ENCODE peak calls at places on chromosomes 16 and 17, in four cellular contexts. B is IMR-90, A is H1, Z is H9. C is an unnamed sample. For H3K79me1, the result is how much of the 10 kb centered on the place peaks cover.

GRCh38 chr17:58575511-58575910 is 61.1 kb upstream of the MTMR4 start:
- DNase-seq in A (no peak), B (peak), Z (no peak), C (no peak)

GRCh38 chr17:40437095-40437732 is 6.0 kb upstream of the IGFBP4 start:
- DNase-seq in A (no peak), B (peak), Z (no peak), C (no peak)

GRCh38 chr16:3999479-3999868 is 116.8 kb downstream of the ADCY9 start:
- DNase-seq in Z (no peak), A (no peak), B (peak), C (peak)

GRCh38 chr17:67557921-67558320 is 159.8 kb upstream of the NOL11 start:
- DNase-seq in A (no peak), Z (no peak), B (peak), C (no peak)

GRCh38 chr17:2412561-2413021 is 11.7 kb upstream of the MNT start:
- DNase-seq in A (no peak), Z (peak), B (no peak), C (peak)

GRCh38 chr16:66477028-66477515 is 50.0 kb downstream of the BEAN1 start:
- DNase-seq in A (no peak), Z (no peak), B (no peak), C (peak)

GRCh38 chr17:77151236-77151635 is 10.5 kb downstream of the SEC14L1 start:
- DNase-seq in A (no peak), Z (no peak), B (no peak), C (no peak)

GRCh38 chr17:70168979-70169706 is at the start of gene KCNJ2:
- DNase-seq in B (peak), A (peak), Z (peak), C (peak)

GRCh38 chr16:85416267-85417109 is 196.6 kb upstream of the GSE1 start:
- DNase-seq in Z (peak), A (no peak), B (peak), C (peak)

GRCh38 chr16:2159052-2159838 is 3.7 kb downstream of the TRAF7 start:
- DNase-seq in Z (no peak), A (no peak), B (peak), C (peak)

GRCh38 chr17:75689441-75689873 is 22.3 kb downstream of the SAP30BP start:
- DNase-seq in B (no peak), Z (no peak), A (no peak), C (peak)

GRCh38 chr16:28904363-28904762 is 20.7 kb downstream of the RABEP2 start:
- DNase-seq in B (no peak), A (no peak), Z (no peak), C (no peak)
- H3K18ac ChIP-seq in B (no peak), A (no peak), Z (no peak), C (no peak)

DNA sequence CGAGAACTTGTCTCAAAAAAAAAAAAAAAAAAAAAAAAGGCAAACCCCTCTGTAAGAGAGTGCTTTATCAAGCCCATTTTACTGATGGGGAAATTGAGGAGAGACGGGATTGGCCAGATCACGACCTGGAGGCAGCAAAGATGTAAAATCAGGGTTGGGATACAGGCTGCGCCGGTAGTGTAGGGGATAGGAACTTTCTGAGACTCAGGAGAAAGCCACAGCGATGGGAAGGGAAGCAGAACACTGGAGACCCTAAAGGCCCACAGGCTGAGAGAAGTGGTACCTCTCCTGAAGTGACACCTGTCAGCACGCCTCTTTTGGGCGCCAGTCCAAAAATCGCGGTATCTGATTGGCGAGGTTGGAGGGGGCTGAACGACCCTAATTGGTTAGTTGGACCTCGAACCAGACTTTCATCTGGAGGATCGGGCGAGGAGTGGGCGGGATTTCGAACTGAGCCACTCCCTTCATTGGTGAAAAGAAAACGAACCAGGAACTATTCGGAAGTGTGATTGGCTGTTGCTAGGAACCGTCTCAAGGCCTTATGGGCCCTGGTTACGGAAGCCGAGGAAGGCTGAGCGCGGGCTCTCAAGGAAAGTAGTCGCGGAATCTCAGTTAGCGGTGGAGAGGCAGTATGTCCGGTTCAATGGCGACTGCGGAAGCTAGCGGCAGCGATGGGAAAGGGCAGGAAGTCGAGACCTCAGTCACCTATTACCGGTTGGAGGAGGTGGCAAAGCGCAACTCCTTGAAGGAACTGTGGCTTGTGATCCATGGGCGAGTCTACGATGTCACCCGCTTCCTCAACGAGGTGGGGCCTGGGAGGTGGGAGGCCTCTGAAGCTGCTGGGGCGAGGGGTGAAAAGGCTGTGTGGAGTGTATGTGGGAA is at the start of gene CYB5B:
- DNase-seq in A (peak), B (peak), Z (peak), C (peak)
- H3K79me1 ChIP-seq in A (under half), B (under half), Z (under half), C (under half)

GRCh38 chr17:81339502-81340296 is 44.6 kb upstream of the SLC38A10 start:
- DNase-seq in A (no peak), Z (peak), B (no peak), C (peak)

GRCh38 chr17:81341347-81342061 is 46.4 kb upstream of the SLC38A10 start:
- DNase-seq in B (no peak), Z (peak), A (no peak), C (no peak)

GRCh38 chr17:81342062-81342699 is 47.1 kb upstream of the SLC38A10 start:
- DNase-seq in Z (no peak), B (no peak), A (no peak), C (no peak)

GRCh38 chr17:81339180-81339501 is 44.0 kb upstream of the SLC38A10 start:
- DNase-seq in B (no peak), A (no peak), Z (no peak), C (peak)

DNA sequence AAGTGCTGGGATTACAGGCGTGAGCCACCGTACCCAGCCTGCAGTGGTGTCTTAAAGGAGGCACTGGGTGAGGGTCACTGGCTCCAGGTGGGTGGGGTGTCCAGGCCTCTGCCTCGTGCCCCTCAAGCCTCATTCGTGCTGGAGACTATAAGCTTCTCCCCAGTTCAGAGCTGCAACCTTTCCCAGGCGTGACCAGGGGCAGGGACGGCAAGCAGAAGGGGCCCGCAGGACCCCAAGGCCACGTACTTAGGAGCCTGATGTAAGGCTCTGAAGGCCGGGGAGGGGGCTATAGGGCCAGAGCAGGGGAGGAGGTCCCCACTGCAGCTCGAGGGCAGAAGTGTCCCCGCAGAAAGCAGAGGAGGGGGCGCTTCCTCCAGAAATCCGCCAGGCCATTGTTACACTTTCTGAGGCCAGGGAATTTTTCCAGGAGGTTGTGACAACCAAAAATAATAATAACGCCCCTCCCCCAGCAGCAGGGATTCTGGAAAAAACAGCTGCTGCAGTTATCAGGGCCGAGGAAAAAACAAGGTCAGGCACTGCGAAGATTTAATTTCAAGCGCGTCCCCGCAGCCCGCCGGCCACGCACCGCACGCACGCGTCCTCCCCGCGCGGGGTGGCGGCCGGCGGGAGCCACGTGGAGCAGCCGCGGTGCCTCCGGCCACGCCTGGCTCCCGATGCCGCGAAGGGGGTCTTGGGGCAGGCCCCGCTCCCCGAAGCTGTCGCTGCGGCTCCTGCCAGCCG is 45.7 kb upstream of the SLC38A10 start:
- DNase-seq in Z (peak), A (no peak), B (no peak), C (no peak)
- H3K18ac ChIP-seq in Z (no peak), A (peak), B (no peak), C (peak)

GRCh38 chr16:57516773-57517172 is 19.6 kb downstream of the CCDC102A start:
- DNase-seq in B (no peak), Z (no peak), A (no peak), C (no peak)
- H3K79me1 ChIP-seq in B (under half), Z (under half), A (under half), C (under half)

GRCh38 chr16:88524274-88524972 is 45.8 kb upstream of the ZC3H18 start:
- DNase-seq in Z (no peak), A (no peak), B (no peak), C (no peak)
- H3K18ac ChIP-seq in Z (no peak), A (no peak), B (no peak), C (no peak)

GRCh38 chr17:50533720-50534148 is 1.2 kb downstream of the EPN3 start:
- DNase-seq in A (no peak), B (peak), Z (no peak), C (no peak)

GRCh38 chr17:50536683-50537646 is 4.4 kb downstream of the EPN3 start:
- DNase-seq in B (no peak), A (no peak), Z (no peak), C (no peak)

GRCh38 chr17:50534222-50534978 is 1.9 kb downstream of the EPN3 start:
- DNase-seq in Z (peak), B (no peak), A (no peak), C (peak)

GRCh38 chr17:50534979-50535326 is 2.4 kb downstream of the EPN3 start:
- DNase-seq in Z (no peak), A (no peak), B (no peak), C (no peak)

GRCh38 chr17:50535407-50535806 is 2.9 kb downstream of the EPN3 start:
- DNase-seq in B (no peak), Z (no peak), A (no peak), C (no peak)
- H3K79me1 ChIP-seq in B (under half), Z (under half), A (under half), C (under half)

GRCh38 chr17:64984776-64985521 is 65.7 kb upstream of the LRRC37A3 start:
- DNase-seq in Z (no peak), B (peak), A (no peak), C (no peak)
- H3K18ac ChIP-seq in Z (no peak), B (no peak), A (no peak), C (no peak)

GRCh38 chr17:27568811-27569210 is 62.2 kb upstream of the LGALS9 start:
- DNase-seq in Z (no peak), B (no peak), A (no peak), C (no peak)
- H3K79me1 ChIP-seq in Z (under half), B (half or more), A (under half), C (under half)

C was measured in mesendoderm.